ENCODE peak calls at places on chromosome 7, in five cellular contexts. T is heart right ventricle; F is CD4-positive, alpha-beta memory T cell; A is AG04450; X is gastrocnemius medialis. E is an unnamed sample.

GRCh38 chr7:27213904-27214586 is 14.2 kb upstream of the HOXA13 start:
- DNase-seq in A (no peak), X (no peak), F (no peak), T (no peak), E (no peak)

GRCh38 chr7:140249036-140249806 is 72.4 kb upstream of the KDM7A start:
- DNase-seq in A (no peak), F (no peak), X (no peak), T (no peak), E (no peak)

GRCh38 chr7:47573758-47574472 is 8.0 kb downstream of the TNS3 start:
- DNase-seq in A (no peak), T (no peak), F (no peak), X (no peak), E (no peak)

GRCh38 chr7:155205368-155206285 is 92.1 kb upstream of the INSIG1 start:
- DNase-seq in A (peak; percentile 87), T (peak; percentile 81), X (peak; percentile 87), F (peak; percentile 88), E (peak; percentile 94)

GRCh38 chr7:90759752-90760151 is 163.6 kb downstream of the CDK14 start:
- DNase-seq in T (no peak), F (no peak), X (no peak), A (no peak), E (no peak)

GRCh38 chr7:129208667-129209066 is 16.2 kb upstream of the AHCYL2 start:
- DNase-seq in A (no peak), X (no peak), F (no peak), T (no peak), E (no peak)

GRCh38 chr7:71705217-71705616 is 573.3 kb downstream of the GALNT17 start:
- DNase-seq in F (no peak), A (no peak), X (no peak), T (no peak), E (no peak)

GRCh38 chr7:52140848-52141247 is 824.2 kb upstream of the COBL start:
- DNase-seq in T (no peak), A (no peak), F (no peak), X (no peak), E (no peak)

GRCh38 chr7:135233570-135233969 is at the start of gene STRA8:
- DNase-seq in F (no peak), T (no peak), A (no peak), X (no peak), E (no peak)

GRCh38 chr7:36393826-36394225 is 4.2 kb downstream of the ANLN start:
- DNase-seq in F (no peak), T (no peak), X (no peak), A (no peak), E (no peak)

GRCh38 chr7:104972510-104972909 is 41.5 kb upstream of the KMT2E start:
- DNase-seq in X (no peak), T (no peak), A (no peak), F (no peak), E (no peak)

GRCh38 chr7:23205861-23206510 is 24.1 kb downstream of the NUP42 start:
- DNase-seq in T (peak; percentile 31), A (no peak), F (no peak), X (no peak), E (peak; percentile 21)

GRCh38 chr7:82605247-82605864 is 161.8 kb upstream of the CACNA2D1 start:
- DNase-seq in X (no peak), T (no peak), F (no peak), A (no peak), E (no peak)

GRCh38 chr7:124688991-124689390 is 76.6 kb downstream of the GPR37 start:
- DNase-seq in F (no peak), T (no peak), X (no peak), A (peak; percentile 68), E (no peak)

GRCh38 chr7:99116151-99116550 is 27.8 kb downstream of the SMURF1 start:
- DNase-seq in A (no peak), F (no peak), X (no peak), T (no peak), E (no peak)

GRCh38 chr7:131293018-131293417 is 34.7 kb upstream of the MKLN1 start:
- DNase-seq in F (no peak), X (peak; percentile 49), A (peak; percentile 8), T (peak; percentile 33), E (peak; percentile 45)

GRCh38 chr7:140027866-140028265 is 34.9 kb downstream of the PARP12 start:
- DNase-seq in A (no peak), X (no peak), T (no peak), F (no peak), E (no peak)

GRCh38 chr7:5586279-5586962 is 162.8 kb upstream of the TNRC18 start:
- DNase-seq in F (no peak), T (no peak), X (no peak), A (no peak), E (no peak)

GRCh38 chr7:21123586-21123985 is 304.3 kb upstream of the SP4 start:
- DNase-seq in F (no peak), T (no peak), A (no peak), X (no peak), E (no peak)

GRCh38 chr7:137862358-137862757 is 15.6 kb upstream of the DGKI start:
- DNase-seq in F (no peak), A (no peak), T (no peak), X (no peak), E (no peak)

GRCh38 chr7:154928136-154929005 is 74.6 kb downstream of the PAXIP1 start:
- DNase-seq in A (peak; percentile 89), F (peak; percentile 95), X (peak; percentile 33), T (no peak), E (no peak)

DNA sequence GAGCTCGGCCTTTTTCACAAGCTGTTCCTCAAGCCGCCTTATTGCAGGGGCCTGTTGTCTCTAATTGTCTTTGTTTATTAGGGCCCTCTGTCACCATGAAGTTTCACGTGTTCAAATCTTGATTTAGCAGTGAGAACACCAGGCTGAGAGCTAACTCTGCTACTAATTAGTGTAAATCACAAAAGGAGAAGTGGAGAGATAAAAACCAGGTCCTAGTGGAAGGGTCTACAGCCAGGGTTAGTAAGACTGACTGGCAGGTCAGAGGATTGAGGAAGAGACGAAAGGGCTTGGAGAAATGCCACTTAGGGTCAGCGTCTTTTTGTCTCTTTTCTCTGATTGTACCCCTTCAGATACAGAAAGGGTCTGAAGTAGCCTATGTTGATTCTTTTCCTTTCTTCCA is 21.2 kb downstream of the SSMEM1 start:
- DNase-seq in F (no peak), A (no peak), X (no peak), T (no peak), E (no peak)
- H3K4me3 ChIP-seq in F (no peak overlapping the region), A (no peak overlapping the region), X (no peak overlapping the region), T (no peak overlapping the region), E (no peak overlapping the region)

DNA sequence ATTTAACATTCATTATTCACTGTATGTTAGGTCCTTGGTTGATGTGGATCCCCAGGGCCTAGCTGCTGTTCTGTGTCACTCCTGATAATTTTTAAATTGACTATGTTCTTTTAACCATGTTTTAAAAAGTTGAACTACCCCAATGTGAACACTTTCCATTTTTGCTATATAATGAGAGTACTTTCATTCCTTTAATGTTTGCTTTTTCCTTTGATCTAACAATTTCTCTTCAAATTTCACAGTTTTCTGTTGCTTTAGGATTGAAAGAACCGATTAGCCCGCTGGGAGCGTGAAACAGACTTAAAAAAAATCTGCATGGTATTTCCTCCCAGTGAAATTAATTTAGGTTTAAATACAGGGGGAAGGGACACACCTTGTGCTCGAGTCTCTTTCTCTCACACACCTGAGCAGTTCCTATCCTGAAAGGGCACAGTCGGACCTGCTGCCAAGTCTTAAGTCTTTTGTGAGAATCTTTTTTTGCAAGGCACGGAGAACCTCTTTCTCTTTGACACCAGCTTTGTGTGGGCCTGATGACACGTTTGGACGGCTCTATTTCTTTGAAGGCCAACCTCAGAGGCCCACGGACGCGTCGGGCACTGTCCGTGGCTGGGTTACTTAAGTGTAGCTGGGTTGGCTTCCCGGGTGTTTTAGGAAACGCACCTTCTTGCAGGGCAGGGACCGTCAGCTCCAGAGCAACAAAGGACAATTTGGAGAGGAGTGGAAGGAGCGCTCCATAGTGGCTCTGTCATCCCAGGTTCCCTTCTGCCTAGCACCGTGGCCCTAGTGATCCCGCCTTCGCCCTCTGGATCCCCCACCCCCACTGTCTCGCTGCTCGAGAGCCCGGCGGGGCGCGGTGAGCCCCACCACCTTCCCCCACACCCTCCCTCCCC is 1.0 kb upstream of the CHN2 start:
- DNase-seq in T (no peak), X (no peak), F (no peak), A (no peak), E (no peak)
- H3K27me3 ChIP-seq in T (peaks cover 8% of the 10 kb centered on the region), X (no peaks in the 10 kb centered on the region), F (no peaks in the 10 kb centered on the region), A (peaks cover 33% of the 10 kb centered on the region), E (peaks cover 2% of the 10 kb centered on the region)

DNA sequence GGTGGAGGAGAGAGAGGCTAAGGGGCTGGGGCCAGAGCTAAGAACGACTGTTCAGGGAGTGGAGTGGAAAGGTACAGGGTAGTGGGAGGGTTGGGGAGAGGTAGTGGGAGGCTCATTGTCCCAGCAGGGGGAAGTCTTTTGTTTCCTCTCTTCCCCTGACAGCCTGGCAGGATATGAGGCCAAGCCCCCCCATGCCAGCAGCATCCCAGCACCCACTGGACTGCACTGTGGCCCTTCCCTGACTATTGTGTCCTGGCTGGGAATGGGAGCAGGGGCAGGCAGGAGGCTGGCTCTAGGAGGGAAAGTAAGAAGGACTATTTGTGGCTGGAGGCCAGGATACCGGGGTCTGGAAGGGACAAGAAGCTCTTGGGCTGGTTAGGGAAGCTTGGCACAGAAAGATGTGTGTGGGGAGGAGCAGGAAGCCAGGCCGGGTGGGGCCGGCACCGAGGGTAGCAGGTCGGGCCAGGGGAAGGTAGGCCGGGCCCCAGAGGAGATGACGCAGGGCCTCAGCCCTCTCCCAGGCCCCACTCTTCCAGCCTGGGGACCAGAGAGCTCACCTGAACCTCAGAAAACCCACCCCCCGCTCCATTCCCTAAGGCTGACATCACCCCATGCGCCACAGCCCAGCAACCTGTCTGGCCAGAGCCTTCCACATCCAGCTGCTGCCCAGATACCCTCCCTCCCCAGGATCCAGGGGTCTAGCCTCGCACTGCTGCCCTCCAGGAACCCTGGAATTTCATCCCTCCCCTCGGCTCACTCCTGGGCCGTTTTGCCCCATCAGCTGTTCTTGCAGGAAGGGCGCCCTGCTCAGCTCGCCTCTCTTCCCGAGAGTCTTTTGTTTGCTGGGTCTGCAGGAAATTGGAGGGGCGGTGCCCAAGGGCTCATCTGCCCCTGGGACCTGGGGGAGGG is 8.8 kb upstream of the EPHB4 start:
- DNase-seq in T (peak; percentile 69), A (no peak), F (no peak), X (no peak), E (peak; percentile 62)
- H3K27ac ChIP-seq in T (peak overlapping the region; percentile 88), A (no peak overlapping the region), F (no peak overlapping the region), X (peak overlapping the region; percentile 80), E (peak overlapping the region; percentile 36)

GRCh38 chr7:50560865-50561351 is 4.3 kb downstream of the DDC start:
- DNase-seq in T (peak; percentile 31), X (no peak), F (no peak), A (no peak), E (no peak)
- H3K4me3 ChIP-seq in T (no peak overlapping the region), X (no peak overlapping the region), F (no peak overlapping the region), A (no peak overlapping the region), E (no peak overlapping the region)

DNA sequence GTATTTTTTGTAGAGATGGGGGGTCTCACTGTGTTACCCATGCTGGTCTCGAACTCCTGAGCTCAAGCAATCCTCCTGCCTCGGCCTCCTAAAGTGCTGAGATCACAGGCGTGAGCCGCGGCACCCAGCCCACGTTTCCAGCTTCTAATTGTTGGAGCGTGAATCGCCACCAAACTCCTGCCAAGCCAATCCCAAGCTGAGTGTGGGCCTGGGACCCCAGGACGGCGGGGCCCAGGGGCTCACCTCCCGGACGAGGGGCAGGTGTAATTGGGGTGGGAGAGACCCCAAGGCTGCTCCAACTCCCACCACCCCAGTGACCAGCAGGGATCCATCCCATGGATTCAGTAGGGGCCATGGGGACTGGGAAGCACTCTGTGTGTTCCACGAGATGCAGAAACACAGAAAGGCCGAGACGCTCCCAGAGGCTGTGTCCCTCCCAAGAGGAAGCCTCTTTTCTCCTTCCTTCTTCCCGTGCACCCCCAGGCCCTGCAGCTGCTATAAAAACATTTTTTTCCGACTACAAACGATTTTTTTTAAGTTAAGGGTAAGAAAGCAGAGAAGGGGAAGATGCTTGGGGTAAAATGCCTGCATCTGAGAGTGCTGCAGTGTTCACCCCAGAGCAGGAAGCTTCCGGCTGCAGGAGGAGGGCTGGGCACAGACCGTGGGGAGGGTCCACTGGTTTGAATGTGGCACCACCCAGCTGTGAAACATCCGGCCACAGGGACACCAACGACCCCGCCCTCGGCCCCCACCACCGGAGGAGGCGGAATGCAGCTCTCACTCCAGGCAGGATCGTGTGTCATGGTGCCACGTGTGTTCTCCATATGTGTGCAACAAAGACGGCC is 76.5 kb downstream of the MICALL2 start:
- DNase-seq in A (no peak), F (no peak), T (no peak), X (no peak), E (no peak)
- H3K27me3 ChIP-seq in A (peaks cover 24% of the 10 kb centered on the region), F (peaks cover 3% of the 10 kb centered on the region), T (peaks cover 93% of the 10 kb centered on the region), X (peaks cover 36% of the 10 kb centered on the region), E (peaks cover 90% of the 10 kb centered on the region)

E was measured in psoas muscle.